ENCODE peak calls at places on chromosomes 12 and 14, in six cellular contexts. S, O, J, U, R and M are unnamed samples.
A peak's percentile ranks its signal among the peaks of the same experiment; 100 is the strongest.

GRCh38 chr14:32933943-32934890 is 4.5 kb upstream of the NPAS3 start:
- DNase-seq in S (no peak), O (no peak), J (peak; percentile 34), U (no peak), R (no peak), M (peak; percentile 86)

GRCh38 chr12:32249701-32250270 is 143.1 kb downstream of the BICD1 start:
- DNase-seq in S (no peak), O (no peak), J (no peak), U (no peak), R (no peak), M (no peak)

GRCh38 chr14:27012641-27013040 is 414.8 kb upstream of the NOVA1 start:
- DNase-seq in S (no peak), O (no peak), J (no peak), U (no peak), R (no peak), M (no peak)

GRCh38 chr14:25049559-25050493 is at the start of gene STXBP6:
- DNase-seq in S (peak; percentile 74), O (peak; percentile 88), J (peak; percentile 61), U (peak; percentile 53), R (peak; percentile 76), M (peak; percentile 93)

GRCh38 chr14:94536836-94537235 is 24.4 kb upstream of the SERPINA4 start:
- DNase-seq in S (no peak), O (no peak), J (no peak), U (no peak), R (no peak), M (no peak)

GRCh38 chr14:68786491-68787234 is 6.2 kb downstream of the ZFP36L1 start:
- DNase-seq in S (no peak), O (peak; percentile 60), J (peak; percentile 51), U (no peak), R (peak; percentile 64), M (peak; percentile 38)

GRCh38 chr14:100449225-100449987 is 126.3 kb downstream of the SLC25A47 start:
- DNase-seq in S (no peak), O (no peak), J (no peak), U (no peak), R (no peak), M (no peak)

GRCh38 chr14:34203271-34203722 is 252.4 kb upstream of the EGLN3 start:
- DNase-seq in S (no peak), O (no peak), J (no peak), U (no peak), R (no peak), M (no peak)

GRCh38 chr12:9064815-9065606 is 50.7 kb downstream of the A2M start:
- DNase-seq in S (peak; percentile 95), O (peak; percentile 98), J (peak; percentile 81), U (peak; percentile 52), R (peak; percentile 73), M (peak; percentile 84)

GRCh38 chr12:108852674-108853073 is 4.7 kb downstream of the SSH1 start:
- DNase-seq in S (no peak), O (no peak), J (no peak), U (no peak), R (peak; percentile 70), M (no peak)

GRCh38 chr12:2212971-2213869 is 160.4 kb downstream of the CACNA1C start:
- DNase-seq in S (no peak), O (peak; percentile 36), J (no peak), U (no peak), R (no peak), M (no peak)

GRCh38 chr12:10153271-10154144 is 18.4 kb downstream of the OLR1 start:
- DNase-seq in S (peak; percentile 78), O (peak; percentile 75), J (peak; percentile 70), U (peak; percentile 38), R (peak; percentile 83), M (peak; percentile 86)

GRCh38 chr12:58503731-58504520 is 416.4 kb downstream of the LRIG3 start:
- DNase-seq in S (no peak), O (no peak), J (no peak), U (no peak), R (no peak), M (no peak)

GRCh38 chr14:51094282-51094821 is 553 bp downstream of the TRIM9 start:
- DNase-seq in S (no peak), O (peak; percentile 10), J (peak; percentile 34), U (no peak), R (no peak), M (peak; percentile 58)

GRCh38 chr12:56517854-56518253 is 3.8 kb upstream of the RBMS2 start:
- DNase-seq in S (no peak), O (peak; percentile 12), J (no peak), U (no peak), R (no peak), M (no peak)

GRCh38 chr12:88145567-88146347 is 3.6 kb downstream of the TMTC3 start:
- DNase-seq in S (no peak), O (no peak), J (no peak), U (no peak), R (no peak), M (no peak)

GRCh38 chr12:110004598-110004997 is 5.4 kb downstream of the ANKRD13A start:
- DNase-seq in S (no peak), O (no peak), J (no peak), U (no peak), R (no peak), M (no peak)

GRCh38 chr12:49345840-49346658 is 639 bp upstream of the DNAJC22 start:
- DNase-seq in S (peak; percentile 32), O (no peak), J (no peak), U (no peak), R (no peak), M (peak; percentile 92)

GRCh38 chr12:6778212-6778570 is 5.9 kb downstream of the LAG3 start:
- DNase-seq in S (peak; percentile 70), O (no peak), J (peak; percentile 78), U (no peak), R (no peak), M (peak; percentile 90)

GRCh38 chr12:14770495-14771313 is 32.6 kb downstream of the WBP11 start:
- DNase-seq in S (peak; percentile 97), O (peak; percentile 98), J (peak; percentile 93), U (peak; percentile 97), R (peak; percentile 98), M (peak; percentile 86)

GRCh38 chr12:113665457-113665856 is 193.8 kb upstream of the LHX5 start:
- DNase-seq in S (no peak), O (no peak), J (no peak), U (no peak), R (no peak), M (no peak)

GRCh38 chr12:124738636-124739467 is 124.8 kb downstream of the SCARB1 start:
- DNase-seq in S (no peak), O (no peak), J (no peak), U (no peak), R (no peak), M (peak; percentile 32)

GRCh38 chr14:73784065-73784987 is 67.3 kb upstream of the PTGR2 start:
- DNase-seq in S (no peak), O (peak; percentile 82), J (no peak), U (no peak), R (no peak), M (peak; percentile 68)

GRCh38 chr14:73782623-73783022 is 68.4 kb upstream of the PNMA1 start:
- DNase-seq in S (no peak), O (no peak), J (no peak), U (no peak), R (no peak), M (no peak)

GRCh38 chr14:73784988-73785313 is 66.7 kb upstream of the PTGR2 start:
- DNase-seq in S (no peak), O (no peak), J (no peak), U (no peak), R (no peak), M (no peak)

GRCh38 chr14:73785336-73785833 is 66.2 kb upstream of the PTGR2 start:
- DNase-seq in S (no peak), O (peak; percentile 54), J (no peak), U (no peak), R (no peak), M (no peak)

GRCh38 chr14:73783107-73783727 is 68.4 kb upstream of the PTGR2 start:
- DNase-seq in S (peak; percentile 71), O (no peak), J (no peak), U (no peak), R (no peak), M (no peak)
- H3K27me3 ChIP-seq in S (no peaks in the 10 kb centered on the region), O (no peaks in the 10 kb centered on the region), J (no peaks in the 10 kb centered on the region), U (no peaks in the 10 kb centered on the region), R (no peaks in the 10 kb centered on the region), M (no peaks in the 10 kb centered on the region)

DNA sequence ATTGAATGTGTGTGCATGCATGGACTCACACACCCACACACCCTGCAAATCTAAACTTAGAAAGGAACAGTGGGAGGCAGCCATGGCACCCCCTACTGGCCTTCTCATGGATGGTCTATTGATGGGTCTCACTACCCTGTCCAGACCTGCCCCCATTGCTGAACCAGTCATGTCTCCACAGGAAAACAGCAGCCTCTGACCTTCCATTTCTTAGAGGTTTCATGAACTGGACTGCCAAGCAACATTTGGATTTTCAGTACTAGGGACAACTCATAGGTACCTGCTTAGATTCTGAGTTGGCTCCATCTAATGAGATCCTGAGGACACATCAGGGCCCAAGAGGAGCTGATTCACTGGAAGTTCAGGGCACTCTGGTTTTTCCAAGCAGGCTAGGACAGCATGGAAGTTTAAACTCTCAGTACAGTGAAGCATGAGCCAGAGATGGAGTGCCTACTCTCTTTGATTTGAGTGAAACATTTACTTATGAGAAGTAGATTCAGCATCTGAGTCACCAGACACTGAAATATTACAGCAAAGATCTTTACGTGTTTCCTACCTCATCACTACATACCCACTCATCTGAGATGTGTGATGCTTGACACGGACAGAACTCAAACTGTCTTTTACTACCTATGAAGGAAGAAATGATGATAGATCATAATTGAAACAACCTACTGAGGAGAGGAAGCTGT is 98.9 kb upstream of the PLEKHG7 start:
- DNase-seq in S (no peak), O (no peak), J (no peak), U (no peak), R (no peak), M (no peak)
- TF ChIP-seq CTCF in S (no peak), O (no peak), J (no peak), U (no peak), R (no peak), M (peak; percentile 26)

GRCh38 chr14:98743536-98743935 is 528.5 kb downstream of the BCL11B start:
- DNase-seq in S (no peak), O (no peak), J (no peak), U (no peak), R (peak; percentile 40), M (peak; percentile 14)

GRCh38 chr14:98752660-98753059 is 519.3 kb downstream of the BCL11B start:
- DNase-seq in S (no peak), O (no peak), J (no peak), U (no peak), R (peak; percentile 32), M (no peak)

GRCh38 chr14:98751110-98751509 is 520.9 kb downstream of the BCL11B start:
- DNase-seq in S (no peak), O (no peak), J (no peak), U (no peak), R (no peak), M (no peak)

GRCh38 chr14:98754343-98755025 is 517.5 kb downstream of the BCL11B start:
- DNase-seq in S (no peak), O (no peak), J (no peak), U (no peak), R (no peak), M (no peak)

GRCh38 chr14:98748966-98749365 is 523.0 kb downstream of the BCL11B start:
- DNase-seq in S (no peak), O (no peak), J (no peak), U (no peak), R (no peak), M (no peak)
- H3K9me3 ChIP-seq in S (no peaks in the 10 kb centered on the region), O (no peaks in the 10 kb centered on the region), J (no peaks in the 10 kb centered on the region), U (no peaks in the 10 kb centered on the region), R (no peaks in the 10 kb centered on the region), M (peaks cover 2% of the 10 kb centered on the region)

DNA sequence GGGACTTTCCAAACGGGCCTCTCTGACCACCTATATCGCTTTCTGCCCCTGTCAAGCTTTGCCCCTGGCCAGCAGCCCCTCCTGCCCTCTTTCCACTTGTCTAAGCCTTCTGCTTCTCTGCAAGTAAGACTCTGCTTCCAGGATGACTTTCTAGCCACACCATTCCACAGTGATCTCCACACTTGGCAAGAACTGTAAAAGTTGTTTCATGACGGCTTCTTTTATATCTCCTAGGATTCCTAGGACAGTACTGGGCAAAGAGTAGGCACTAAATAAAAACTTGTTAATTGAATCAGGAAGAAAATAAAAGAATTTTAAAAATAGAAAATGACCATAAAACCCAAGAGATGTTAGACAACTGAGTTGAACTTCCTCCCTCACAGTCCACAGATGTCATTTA is 1.8 kb upstream of the PTPN21 start:
- DNase-seq in S (no peak), O (no peak), J (no peak), U (no peak), R (no peak), M (peak; percentile 27)
- H3K27me3 ChIP-seq in S (no peaks in the 10 kb centered on the region), O (no peaks in the 10 kb centered on the region), J (no peaks in the 10 kb centered on the region), U (no peaks in the 10 kb centered on the region), R (no peaks in the 10 kb centered on the region), M (no peaks in the 10 kb centered on the region)